ENCODE peak calls at places on chromosomes 6 and 20, in ten cellular contexts. E, G, D, T, V, C, X, Z, Q and Y are unnamed samples.

GRCh38 chr20:43974665-43975064 is 60.0 kb downstream of the TOX2 start:
- DNase-seq in E (no peak), T (no peak), D (no peak), G (no peak), C (no peak), Z (no peak), Q (no peak), X (no peak), V (no peak), Y (no peak)

GRCh38 chr6:156617376-156617775 is 159.8 kb upstream of the ARID1B start:
- DNase-seq in X (no peak), C (no peak), G (peak; percentile 39), Z (no peak), Q (no peak), T (no peak), D (no peak), E (no peak), V (peak; percentile 43), Y (no peak)

GRCh38 chr6:170211404-170212025 is 79.4 kb downstream of the DLL1 start:
- DNase-seq in G (no peak), T (no peak), D (no peak), Z (no peak), C (no peak), E (no peak), X (no peak), V (peak; percentile 24), Q (peak; percentile 6), Y (peak; percentile 29)

GRCh38 chr20:44069203-44069931 is 117.6 kb downstream of the JPH2 start:
- DNase-seq in Z (no peak), V (peak; percentile 30), Q (peak; percentile 67), T (peak; percentile 67), C (no peak), X (peak; percentile 88), D (no peak), G (no peak), E (no peak), Y (no peak)

GRCh38 chr6:67642582-67642981 is 992.5 kb upstream of the ADGRB3 start:
- DNase-seq in E (no peak), T (no peak), G (no peak), V (no peak), X (no peak), Q (no peak), Z (no peak), D (no peak), C (no peak), Y (no peak)

GRCh38 chr6:52497652-52498408 is 77.7 kb downstream of the EFHC1 start:
- DNase-seq in Q (no peak), Z (no peak), C (no peak), G (peak; percentile 85), E (no peak), V (no peak), T (peak; percentile 78), D (peak; percentile 76), X (no peak), Y (no peak)

GRCh38 chr20:9225879-9226278 is 157.0 kb downstream of the PLCB4 start:
- DNase-seq in Q (no peak), G (no peak), X (no peak), V (no peak), Z (no peak), T (no peak), C (no peak), D (no peak), E (no peak), Y (no peak)

GRCh38 chr6:115865914-115866313 is 194.8 kb downstream of the FRK start:
- DNase-seq in Z (no peak), C (no peak), D (no peak), X (no peak), T (no peak), V (no peak), G (no peak), Q (no peak), E (no peak), Y (no peak)

GRCh38 chr6:53464942-53465460 is 79.9 kb downstream of the GCLC start:
- DNase-seq in E (no peak), Z (no peak), T (no peak), V (no peak), Q (no peak), C (no peak), D (peak; percentile 79), X (no peak), G (peak; percentile 20), Y (no peak)

GRCh38 chr6:14873781-14874446 is 372.0 kb upstream of the JARID2 start:
- DNase-seq in G (no peak), Z (no peak), X (no peak), T (no peak), E (no peak), Q (no peak), C (no peak), D (no peak), V (no peak), Y (no peak)

GRCh38 chr6:140546640-140547039 is 1172.2 kb upstream of the CITED2 start:
- DNase-seq in D (peak; percentile 78), T (no peak), Z (peak; percentile 78), E (no peak), Q (no peak), V (no peak), X (no peak), G (peak; percentile 70), C (no peak), Y (no peak)

GRCh38 chr6:126110494-126111270 is 124.3 kb downstream of the TRMT11 start:
- DNase-seq in V (no peak), D (no peak), C (no peak), X (no peak), Q (no peak), G (no peak), Z (no peak), E (no peak), T (no peak), Y (no peak)

GRCh38 chr6:19070520-19070919 is 683.4 kb downstream of the RNF144B start:
- DNase-seq in X (no peak), Z (no peak), G (no peak), T (no peak), C (no peak), V (no peak), E (no peak), Q (no peak), D (no peak), Y (no peak)

GRCh38 chr6:45495404-45496084 is 117.8 kb upstream of the SUPT3H start:
- DNase-seq in Q (peak; percentile 38), X (no peak), T (no peak), V (no peak), Z (no peak), E (no peak), C (no peak), D (no peak), G (no peak), Y (no peak)

GRCh38 chr6:12233693-12234551 is 56.2 kb upstream of the EDN1 start:
- DNase-seq in C (no peak), G (peak; percentile 87), E (no peak), Z (peak; percentile 84), T (peak; percentile 34), V (peak; percentile 39), D (peak; percentile 80), Q (peak; percentile 21), X (no peak), Y (no peak)

GRCh38 chr6:163398796-163399195 is 15.7 kb upstream of the QKI start:
- DNase-seq in T (no peak), G (no peak), Q (no peak), D (peak; percentile 25), C (no peak), X (no peak), Z (no peak), E (peak; percentile 59), V (peak; percentile 36), Y (no peak)

GRCh38 chr6:15543262-15543917 is 119.4 kb downstream of the DTNBP1 start:
- DNase-seq in D (no peak), X (no peak), T (no peak), G (no peak), E (no peak), Q (no peak), Z (no peak), C (no peak), V (no peak), Y (no peak)

GRCh38 chr6:7249946-7250643 is 62.9 kb downstream of the SSR1 start:
- DNase-seq in V (no peak), G (no peak), Q (no peak), D (peak; percentile 19), Z (peak; percentile 67), T (no peak), E (no peak), C (no peak), X (no peak), Y (no peak)

GRCh38 chr20:45725134-45725533 is 3.0 kb downstream of the SPINT4 start:
- DNase-seq in G (no peak), E (peak; percentile 32), Z (no peak), V (no peak), Q (no peak), D (peak; percentile 39), X (no peak), C (no peak), T (no peak), Y (no peak)

GRCh38 chr20:45722047-45722446 is at the start of gene SPINT4:
- DNase-seq in E (no peak), D (no peak), T (no peak), C (no peak), G (no peak), V (no peak), X (no peak), Q (no peak), Z (no peak), Y (no peak)

GRCh38 chr20:45732199-45732598 is 10.1 kb downstream of the SPINT4 start:
- DNase-seq in D (no peak), T (no peak), Q (no peak), Z (no peak), C (no peak), G (no peak), X (no peak), E (no peak), V (no peak), Y (no peak)

GRCh38 chr20:45727044-45727443 is 4.9 kb downstream of the SPINT4 start:
- DNase-seq in G (peak; percentile 5), D (peak; percentile 5), Q (no peak), X (no peak), Z (no peak), C (no peak), E (no peak), V (no peak), T (no peak), Y (no peak)
- TF ChIP-seq CTCF in G (no peak), D (no peak), Q (no peak), X (no peak), Z (no peak), C (no peak), E (no peak), V (no peak), T (no peak), Y (no peak)

GRCh38 chr6:139519571-139520031 is 145.2 kb upstream of the CITED2 start:
- DNase-seq in T (no peak), G (peak; percentile 33), D (peak; percentile 77), Z (peak; percentile 26), Q (no peak), X (no peak), E (no peak), V (no peak), C (no peak), Y (no peak)
- TF ChIP-seq CTCF in T (no peak), G (no peak), D (no peak), Z (no peak), Q (no peak), X (no peak), E (no peak), V (no peak), C (no peak), Y (no peak)

GRCh38 chr6:165118736-165119135 is 190.7 kb downstream of the C6orf118 start:
- DNase-seq in E (no peak), C (no peak), V (no peak), Z (no peak), X (no peak), D (no peak), T (no peak), G (no peak), Q (no peak), Y (no peak)
- TF ChIP-seq CTCF in E (no peak), C (no peak), V (no peak), Z (no peak), X (no peak), D (no peak), T (no peak), G (no peak), Q (no peak), Y (no peak)

GRCh38 chr20:22582960-22583772 is 1.2 kb downstream of the FOXA2 start:
- DNase-seq in E (peak; percentile 40), V (peak; percentile 31), X (peak; percentile 80), G (no peak), D (no peak), Q (no peak), Z (no peak), C (no peak), T (no peak), Y (no peak)
- TF ChIP-seq CTCF in E (peak; percentile 4), V (no peak), X (no peak), G (no peak), D (no peak), Q (no peak), Z (no peak), C (no peak), T (no peak), Y (no peak)